ENCODE peak calls at places on chromosomes 6 and 20, in four cellular contexts. J is pancreas, U is heart right ventricle, H is lung. T is an unnamed sample. For H3K4me1, the result is how much of the 10 kb centered on the place peaks cover.

GRCh38 chr6:46781478-46782378 is 11.5 kb upstream of the MEP1A start:
- DNase-seq in J (no peak), U (no peak), H (peak), T (no peak)

GRCh38 chr6:28802417-28803336 is 121.1 kb downstream of the TRIM27 start:
- DNase-seq in J (no peak), U (no peak), H (no peak), T (no peak)

GRCh38 chr6:109767961-109768360 is 76.9 kb downstream of the FIG4 start:
- DNase-seq in J (no peak), U (no peak), H (no peak), T (no peak)

GRCh38 chr20:24952376-24953203 is 3.5 kb downstream of the CST7 start:
- DNase-seq in J (no peak), U (no peak), H (no peak), T (peak)

GRCh38 chr6:88748141-88748540 is 215.3 kb downstream of the RNGTT start:
- DNase-seq in J (no peak), U (no peak), H (no peak), T (no peak)

GRCh38 chr6:130679684-130680083 is 147.5 kb upstream of the SMLR1 start:
- DNase-seq in J (no peak), U (no peak), H (no peak), T (no peak)

GRCh38 chr20:59032713-59033059 is 551 bp upstream of the ATP5F1E start:
- DNase-seq in J (no peak), U (no peak), H (no peak), T (no peak)

GRCh38 chr6:106560966-106561740 is 68.1 kb downstream of the RTN4IP1 start:
- DNase-seq in J (no peak), U (no peak), H (no peak), T (no peak)

GRCh38 chr20:1825492-1825891 is 69.7 kb upstream of the SIRPA start:
- DNase-seq in J (no peak), U (no peak), H (no peak), T (no peak)

GRCh38 chr20:37990571-37991151 is 42.6 kb downstream of the TTI1 start:
- DNase-seq in J (no peak), U (peak), H (peak), T (no peak)

GRCh38 chr6:156910011-156910334 is 132.8 kb downstream of the ARID1B start:
- DNase-seq in J (no peak), U (no peak), H (no peak), T (no peak)

GRCh38 chr20:25499031-25499430 is 86.3 kb downstream of the NINL start:
- DNase-seq in J (peak), U (no peak), H (no peak), T (no peak)

GRCh38 chr20:55676097-55676496 is 329.2 kb downstream of the CBLN4 start:
- DNase-seq in J (no peak), U (no peak), H (no peak), T (no peak)

GRCh38 chr6:36141091-36141490 is 10.8 kb downstream of the MAPK13 start:
- DNase-seq in J (no peak), U (no peak), H (no peak), T (no peak)

GRCh38 chr6:146028250-146028789 is 542 bp upstream of the GRM1 start:
- DNase-seq in J (peak), U (peak), H (no peak), T (peak)

GRCh38 chr20:59000326-59000725 is 6.7 kb downstream of the CTSZ start:
- DNase-seq in J (no peak), U (no peak), H (no peak), T (no peak)

GRCh38 chr20:38830356-38830755 is 24.9 kb downstream of the PPP1R16B start:
- DNase-seq in J (no peak), U (no peak), H (no peak), T (no peak)

GRCh38 chr6:3208096-3208774 is 19.2 kb downstream of the TUBB2B start:
- DNase-seq in J (no peak), U (no peak), H (no peak), T (no peak)

GRCh38 chr6:118511930-118512715 is 36.0 kb upstream of the PLN start:
- DNase-seq in J (no peak), U (no peak), H (no peak), T (no peak)

GRCh38 chr6:32844839-32845372 is 1.1 kb upstream of the PSMB8 start:
- DNase-seq in J (no peak), U (no peak), H (no peak), T (no peak)

GRCh38 chr6:32845381-32845884 is 1.6 kb upstream of the PSMB8 start:
- DNase-seq in J (no peak), U (no peak), H (no peak), T (peak)

GRCh38 chr6:32849126-32849525 is 4.4 kb downstream of the TAP1 start:
- DNase-seq in J (no peak), U (no peak), H (no peak), T (no peak)

GRCh38 chr6:32847004-32847403 is 3.2 kb upstream of the PSMB8 start:
- DNase-seq in J (no peak), U (no peak), H (no peak), T (no peak)

DNA sequence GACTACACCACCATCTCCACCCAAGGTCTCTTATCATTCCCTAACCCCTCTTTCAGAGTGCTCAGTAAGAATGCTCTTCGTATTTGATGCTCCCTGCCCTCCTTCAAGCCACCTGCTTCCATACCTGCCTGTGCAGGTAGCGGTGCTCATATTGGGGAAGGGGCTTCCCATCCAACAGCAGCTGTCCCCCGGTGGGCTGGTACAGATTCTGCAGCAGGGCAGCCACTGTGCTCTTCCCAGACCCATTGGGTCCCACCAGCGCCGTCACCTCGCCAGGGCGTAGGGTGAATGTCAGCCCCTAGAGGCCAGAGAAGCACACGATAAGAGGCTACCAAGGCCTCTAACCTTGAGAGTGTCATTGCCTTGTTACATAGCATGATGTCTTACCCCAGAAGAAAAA is 3.9 kb upstream of the PSMB8 start:
- DNase-seq in J (no peak), U (no peak), H (no peak), T (no peak)
- H3K4me1 ChIP-seq in J (under half), U (under half), H (under half), T (under half)

GRCh38 chr20:57308451-57309410 is 20.9 kb upstream of the SPO11 start:
- DNase-seq in J (no peak), U (no peak), H (no peak), T (no peak)

GRCh38 chr20:57306747-57307146 is 22.9 kb upstream of the SPO11 start:
- DNase-seq in J (no peak), U (no peak), H (no peak), T (no peak)

GRCh38 chr20:57310821-57311514 is 18.6 kb upstream of the SPO11 start:
- DNase-seq in J (no peak), U (no peak), H (no peak), T (no peak)

GRCh38 chr20:57312138-57312537 is 17.5 kb upstream of the SPO11 start:
- DNase-seq in J (no peak), U (no peak), H (no peak), T (no peak)

DNA sequence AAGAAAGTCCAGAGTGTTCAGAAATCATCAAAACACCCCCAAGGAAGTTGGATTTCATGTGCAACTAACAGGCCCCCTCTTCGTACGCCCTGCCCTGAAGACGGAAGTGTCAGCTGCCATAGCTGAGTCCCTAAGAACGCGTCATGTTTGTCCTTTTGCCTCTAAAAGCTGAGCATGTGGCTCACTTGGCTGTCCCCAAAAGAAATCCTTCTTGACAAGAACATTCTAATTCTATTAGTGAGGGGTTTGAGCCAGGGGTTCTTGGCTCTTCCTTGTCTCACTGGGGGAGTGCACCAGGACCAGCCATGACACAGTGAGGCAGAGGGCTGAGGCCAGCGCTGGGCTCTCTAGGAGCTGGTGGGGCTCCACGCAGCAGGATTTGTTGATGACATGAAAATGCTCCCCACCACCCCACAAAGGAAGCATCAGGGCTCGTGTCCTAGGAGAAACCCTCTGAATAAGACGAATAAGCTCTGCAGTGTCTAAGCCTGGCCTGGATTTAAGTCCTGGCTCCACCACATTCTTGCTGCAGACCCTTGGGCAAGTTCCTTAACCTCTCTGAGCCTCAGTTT is 20.0 kb upstream of the SPO11 start:
- DNase-seq in J (no peak), U (no peak), H (no peak), T (no peak)
- H3K4me3 ChIP-seq in J (no peak), U (no peak), H (no peak), T (no peak)

GRCh38 chr6:90397929-90398674 is 101.5 kb upstream of the BACH2 start:
- DNase-seq in J (no peak), U (no peak), H (no peak), T (no peak)
- H3K4me1 ChIP-seq in J (under half), U (under half), H (under half), T (under half)

GRCh38 chr6:154710689-154711088 is 22.5 kb upstream of the SCAF8 start:
- DNase-seq in J (no peak), U (no peak), H (no peak), T (no peak)
- H3K4me3 ChIP-seq in J (no peak), U (no peak), H (no peak), T (no peak)

GRCh38 chr20:44973053-44973452 is 6.7 kb downstream of the STK4 start:
- DNase-seq in J (no peak), U (no peak), H (no peak), T (no peak)
- H3K4me1 ChIP-seq in J (under half), U (under half), H (under half), T (under half)

GRCh38 chr20:62030834-62031434 is 34.7 kb downstream of the TAF4 start:
- DNase-seq in J (no peak), U (peak), H (no peak), T (no peak)
- H3K4me3 ChIP-seq in J (no peak), U (no peak), H (no peak), T (no peak)

GRCh38 chr6:158026054-158026900 is 44.6 kb downstream of the SYNJ2 start:
- DNase-seq in J (peak), U (peak), H (peak), T (peak)

GRCh38 chr6:158028876-158029275 is 47.2 kb downstream of the SYNJ2 start:
- DNase-seq in J (peak), U (no peak), H (no peak), T (no peak)

GRCh38 chr6:158026901-158027589 is 45.4 kb downstream of the SYNJ2 start:
- DNase-seq in J (peak), U (no peak), H (no peak), T (no peak)

GRCh38 chr6:158028421-158028820 is 46.8 kb downstream of the SYNJ2 start:
- DNase-seq in J (peak), U (no peak), H (no peak), T (no peak)

GRCh38 chr6:158027590-158028285 is 46.1 kb downstream of the SYNJ2 start:
- DNase-seq in J (peak), U (no peak), H (no peak), T (no peak)
- H3K4me1 ChIP-seq in J (under half), U (under half), H (under half), T (under half)

GRCh38 chr6:34657307-34657978 is 39.1 kb downstream of the ILRUN start:
- DNase-seq in J (no peak), U (no peak), H (peak), T (peak)

GRCh38 chr6:34656378-34657036 is 40.1 kb downstream of the ILRUN start:
- DNase-seq in J (no peak), U (no peak), H (no peak), T (no peak)

GRCh38 chr6:34654061-34654460 is 42.5 kb downstream of the ILRUN start:
- DNase-seq in J (no peak), U (no peak), H (no peak), T (no peak)

GRCh38 chr6:34658605-34659218 is 37.9 kb downstream of the ILRUN start:
- DNase-seq in J (no peak), U (no peak), H (no peak), T (peak)

GRCh38 chr6:34657037-34657306 is 39.6 kb downstream of the ILRUN start:
- DNase-seq in J (no peak), U (no peak), H (no peak), T (no peak)
- H3K4me3 ChIP-seq in J (no peak), U (peak), H (no peak), T (peak)

DNA sequence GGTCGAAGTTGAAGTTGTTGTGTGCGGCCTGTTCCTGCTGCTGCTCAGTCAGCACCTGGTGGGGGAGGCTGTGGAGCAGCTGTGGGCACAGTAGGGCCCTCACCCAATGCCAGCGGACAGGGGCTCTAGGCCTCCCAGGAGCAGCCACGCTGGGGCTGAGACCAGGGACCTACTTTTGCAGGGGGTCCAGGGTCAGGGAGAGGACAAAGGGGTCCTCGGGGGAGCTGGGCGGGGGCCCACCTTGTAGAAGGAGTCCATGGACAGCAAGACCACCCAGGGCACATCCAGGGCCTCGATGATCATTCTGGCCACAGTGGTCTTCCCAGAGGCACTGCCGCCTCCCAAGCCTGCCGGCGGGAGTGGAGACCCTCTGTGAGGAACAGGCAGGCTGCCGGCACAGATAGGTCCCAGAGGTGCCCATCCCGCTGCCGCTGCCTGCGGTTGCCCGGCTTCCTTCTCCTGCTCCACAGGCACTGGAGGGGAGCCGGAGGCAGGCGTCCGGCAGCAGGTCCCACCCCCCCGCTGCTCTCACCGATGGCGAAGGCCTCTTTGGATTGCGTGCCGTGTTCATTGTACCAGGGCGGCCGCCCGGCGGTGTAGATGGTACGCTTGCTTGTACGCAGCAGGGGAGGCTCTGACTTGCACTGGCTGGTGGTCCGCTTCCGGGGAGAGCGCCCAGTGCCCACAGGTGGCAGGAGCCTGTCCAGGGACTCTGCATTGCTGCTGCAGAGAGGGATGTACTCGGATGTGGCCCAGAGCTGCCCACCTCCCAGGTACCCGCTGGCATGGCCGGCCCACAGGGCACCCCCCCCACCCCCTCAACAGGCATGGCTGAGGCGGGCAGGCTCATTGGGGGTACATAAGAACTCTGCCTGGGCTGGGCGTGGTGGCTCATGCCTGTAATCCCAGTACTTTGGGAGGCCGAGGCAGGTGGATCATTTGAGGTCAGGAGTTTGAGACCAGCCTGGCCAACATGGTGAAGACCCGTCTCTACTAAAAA is 10.0 kb downstream of the UCKL1 start:
- DNase-seq in J (peak), U (peak), H (no peak), T (peak)
- H3K4me1 ChIP-seq in J (under half), U (under half), H (under half), T (under half)

DNA sequence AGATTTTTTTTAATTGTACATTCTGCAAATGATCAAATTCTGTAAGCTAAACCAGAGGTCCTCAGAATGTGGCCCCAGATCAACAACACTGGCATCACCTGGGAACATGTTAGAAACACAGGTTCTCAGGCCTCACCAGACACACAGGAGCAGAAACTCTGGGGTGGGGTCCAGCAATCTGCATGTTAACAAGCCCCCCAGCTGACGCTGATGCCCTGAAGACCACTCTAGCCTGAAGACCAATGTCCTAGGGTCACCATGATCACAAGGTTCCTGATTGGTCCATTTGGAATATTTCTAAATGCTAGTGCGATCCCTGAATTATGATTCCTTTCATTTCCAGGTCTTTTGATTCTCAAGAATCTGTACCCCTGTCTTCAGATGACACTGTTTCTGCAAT is 2.4 kb upstream of the LY86 start:
- DNase-seq in J (no peak), U (no peak), H (no peak), T (no peak)
- H3K4me3 ChIP-seq in J (no peak), U (no peak), H (no peak), T (no peak)

T was measured in right lobe of liver.